ENCODE peak calls at places on chromosome 21, in seven cellular contexts. One of them, this sample, is unnamed.
A peak's percentile ranks its signal among the peaks of the same experiment; 100 is the strongest.

GRCh38 chr21:34020005-34020847 is 53.2 kb upstream of the MRPS6 start:
- DNase-seq in H9: no peak
- DNase-seq in mesendoderm: no peak
- DNase-seq in IMR-90: no peak
- DNase-seq in neuronal stem cell: no peak
- DNase-seq in H1: no peak
- DNase-seq in trophoblast cell: no peak
- DNase-seq in this sample: no peak

GRCh38 chr21:32611471-32611997 is 643 bp downstream of the CFAP298 start:
- DNase-seq in H9: no peak
- DNase-seq in mesendoderm: peak; percentile 42
- DNase-seq in IMR-90: peak; percentile 18
- DNase-seq in neuronal stem cell: no peak
- DNase-seq in H1: no peak
- DNase-seq in trophoblast cell: peak; percentile 49
- DNase-seq in this sample: peak; percentile 59

GRCh38 chr21:35860181-35860869 is 200.0 kb downstream of the SETD4 start:
- DNase-seq in H9: no peak
- DNase-seq in mesendoderm: no peak
- DNase-seq in IMR-90: no peak
- DNase-seq in neuronal stem cell: no peak
- DNase-seq in H1: no peak
- DNase-seq in trophoblast cell: no peak
- DNase-seq in this sample: no peak

GRCh38 chr21:25895565-25896205 is 160.9 kb downstream of the GABPA start:
- DNase-seq in H9: no peak
- DNase-seq in mesendoderm: no peak
- DNase-seq in IMR-90: peak; percentile 45
- DNase-seq in neuronal stem cell: no peak
- DNase-seq in H1: no peak
- DNase-seq in trophoblast cell: peak; percentile 63
- DNase-seq in this sample: peak; percentile 60

GRCh38 chr21:39628380-39628779 is 15.6 kb downstream of the B3GALT5 start:
- DNase-seq in H9: no peak
- DNase-seq in mesendoderm: no peak
- DNase-seq in IMR-90: no peak
- DNase-seq in neuronal stem cell: no peak
- DNase-seq in H1: no peak
- DNase-seq in trophoblast cell: no peak
- DNase-seq in this sample: no peak

GRCh38 chr21:34510148-34511142 is 1.6 kb downstream of the KCNE1 start:
- DNase-seq in H9: peak; percentile 88
- DNase-seq in mesendoderm: peak; percentile 88
- DNase-seq in IMR-90: peak; percentile 68
- DNase-seq in neuronal stem cell: peak; percentile 37
- DNase-seq in H1: peak; percentile 88
- DNase-seq in trophoblast cell: peak; percentile 85
- DNase-seq in this sample: peak; percentile 78

GRCh38 chr21:17506936-17507335 is 5.9 kb upstream of the CXADR start:
- DNase-seq in H9: no peak
- DNase-seq in mesendoderm: peak; percentile 43
- DNase-seq in IMR-90: no peak
- DNase-seq in neuronal stem cell: no peak
- DNase-seq in H1: no peak
- DNase-seq in trophoblast cell: no peak
- DNase-seq in this sample: no peak

GRCh38 chr21:32020551-32020950 is 147.7 kb downstream of the HUNK start:
- DNase-seq in H9: no peak
- DNase-seq in mesendoderm: no peak
- DNase-seq in IMR-90: no peak
- DNase-seq in neuronal stem cell: no peak
- DNase-seq in H1: no peak
- DNase-seq in trophoblast cell: no peak
- DNase-seq in this sample: no peak

DNA sequence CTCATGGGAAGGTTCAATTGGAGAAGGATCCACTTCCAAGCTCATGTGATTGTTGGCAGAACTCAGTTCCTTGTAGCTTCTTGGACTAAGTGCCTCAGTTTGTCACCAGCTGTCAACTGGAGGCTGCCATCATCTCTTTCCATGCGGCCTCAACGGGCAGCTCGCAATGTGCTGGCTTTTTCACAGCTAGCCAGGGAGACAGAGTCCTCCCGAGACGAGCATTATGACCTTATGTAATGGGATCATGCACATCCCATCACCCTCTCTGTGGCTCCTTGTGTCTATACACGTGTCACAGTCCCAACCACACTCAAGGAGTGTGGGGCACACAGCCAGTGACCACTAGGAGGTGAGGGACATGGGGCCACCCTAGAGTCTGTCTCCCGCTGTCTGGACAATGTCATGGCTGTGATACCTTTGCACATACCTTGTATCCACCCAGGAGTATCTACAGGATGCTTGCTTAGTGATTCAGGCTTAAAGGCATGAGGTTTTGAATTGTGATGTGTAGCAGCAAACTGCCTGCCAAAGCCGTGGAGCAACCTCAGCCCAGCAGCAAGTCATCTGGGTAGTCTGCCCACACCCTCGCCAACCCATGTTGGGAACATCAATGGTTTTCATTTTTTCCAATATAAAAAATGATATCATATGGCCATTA is 3.9 kb upstream of the KRTAP10-6 start:
- DNase-seq in H9: peak; percentile 23
- DNase-seq in mesendoderm: no peak
- DNase-seq in IMR-90: no peak
- DNase-seq in neuronal stem cell: no peak
- DNase-seq in H1: peak; percentile 39
- DNase-seq in trophoblast cell: peak; percentile 44
- DNase-seq in this sample: no peak
- H3K4ac ChIP-seq in H9: no peak overlapping the region
- H3K4ac ChIP-seq in mesendoderm: no peak overlapping the region
- H3K4ac ChIP-seq in IMR-90: no peak overlapping the region
- H3K4ac ChIP-seq in neuronal stem cell: no peak overlapping the region
- H3K4ac ChIP-seq in H1: peak overlapping the region; percentile 12
- H3K4ac ChIP-seq in trophoblast cell: no peak overlapping the region
- H3K4ac ChIP-seq in this sample: no peak overlapping the region

GRCh38 chr21:37665230-37666024 is 250.8 kb downstream of the KCNJ6 start:
- DNase-seq in H9: no peak
- DNase-seq in mesendoderm: no peak
- DNase-seq in IMR-90: no peak
- DNase-seq in neuronal stem cell: no peak
- DNase-seq in H1: no peak
- DNase-seq in trophoblast cell: peak; percentile 43
- DNase-seq in this sample: no peak
- H3K4ac ChIP-seq in H9: no peak overlapping the region
- H3K4ac ChIP-seq in mesendoderm: no peak overlapping the region
- H3K4ac ChIP-seq in IMR-90: no peak overlapping the region
- H3K4ac ChIP-seq in neuronal stem cell: no peak overlapping the region
- H3K4ac ChIP-seq in H1: no peak overlapping the region
- H3K4ac ChIP-seq in trophoblast cell: no peak overlapping the region
- H3K4ac ChIP-seq in this sample: no peak overlapping the region

GRCh38 chr21:41393876-41394465 is 32.1 kb upstream of the MX1 start:
- DNase-seq in H9: peak; percentile 17
- DNase-seq in mesendoderm: no peak
- DNase-seq in IMR-90: no peak
- DNase-seq in neuronal stem cell: no peak
- DNase-seq in H1: no peak
- DNase-seq in trophoblast cell: no peak
- DNase-seq in this sample: no peak
- H3K4ac ChIP-seq in H9: no peak overlapping the region
- H3K4ac ChIP-seq in mesendoderm: no peak overlapping the region
- H3K4ac ChIP-seq in IMR-90: no peak overlapping the region
- H3K4ac ChIP-seq in neuronal stem cell: no peak overlapping the region
- H3K4ac ChIP-seq in H1: no peak overlapping the region
- H3K4ac ChIP-seq in trophoblast cell: no peak overlapping the region
- H3K4ac ChIP-seq in this sample: no peak overlapping the region

DNA sequence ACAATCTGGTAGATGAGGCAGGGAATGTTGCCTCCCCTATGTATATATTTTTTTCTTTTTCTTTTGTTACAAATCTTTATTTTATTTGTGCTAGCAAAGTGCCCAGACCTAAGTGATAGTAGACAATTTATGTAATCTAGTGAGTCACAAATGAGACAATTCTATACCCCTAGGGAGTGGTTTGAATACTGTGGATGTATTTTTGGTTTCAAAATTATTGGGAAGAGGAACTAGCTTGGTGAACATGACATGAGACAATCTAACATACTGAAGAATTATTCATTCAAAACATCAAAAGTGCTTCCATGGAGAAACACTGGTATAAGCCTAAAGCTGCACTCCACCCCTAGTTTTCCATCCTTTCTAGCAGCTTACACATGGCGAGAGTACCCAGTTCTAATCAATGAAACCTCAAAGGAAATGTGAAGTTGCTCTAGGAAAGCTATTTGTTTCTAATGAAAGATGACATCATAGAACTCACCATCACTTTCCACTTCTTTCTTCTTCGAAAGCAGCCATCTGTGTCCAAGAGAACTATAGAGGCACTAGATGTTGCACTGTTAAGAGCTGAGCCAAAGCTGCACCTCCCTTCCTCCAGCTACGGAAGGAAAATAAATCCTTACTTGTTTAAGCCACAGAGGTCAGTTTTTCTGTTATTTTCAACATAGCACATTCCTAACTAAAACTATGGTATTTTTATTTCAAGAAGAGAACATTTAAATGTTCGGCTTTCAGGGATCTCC is 764.6 kb downstream of the LTN1 start:
- DNase-seq in H9: no peak
- DNase-seq in mesendoderm: no peak
- DNase-seq in IMR-90: peak; percentile 38
- DNase-seq in neuronal stem cell: no peak
- DNase-seq in H1: no peak
- DNase-seq in trophoblast cell: no peak
- DNase-seq in this sample: peak; percentile 18
- H3K4ac ChIP-seq in H9: no peak overlapping the region
- H3K4ac ChIP-seq in mesendoderm: no peak overlapping the region
- H3K4ac ChIP-seq in IMR-90: peak overlapping the region; percentile 85
- H3K4ac ChIP-seq in neuronal stem cell: no peak overlapping the region
- H3K4ac ChIP-seq in H1: no peak overlapping the region
- H3K4ac ChIP-seq in trophoblast cell: no peak overlapping the region
- H3K4ac ChIP-seq in this sample: no peak overlapping the region